ENCODE peak calls at places on chromosomes 1 and 21, in ten cellular contexts. One of them, this sample, is unnamed.

GRCh38 chr1:219541946-219542345 is 71.0 kb downstream of the ZC3H11B start:
- DNase-seq in WTC11: no peak
- DNase-seq in endothelial cell: no peak
- DNase-seq in AG04450: no peak
- DNase-seq in GM13977: no peak
- DNase-seq in AG04449: no peak
- DNase-seq in fibroblast of lung: peak
- DNase-seq in stomach: no peak
- DNase-seq in PC-9: no peak
- DNase-seq in sigmoid colon: no peak
- DNase-seq in this sample: no peak

GRCh38 chr1:156078728-156079127 is 3.5 kb downstream of the MEX3A start:
- DNase-seq in WTC11: no peak
- DNase-seq in PC-9: no peak
- DNase-seq in stomach: no peak
- DNase-seq in AG04449: no peak
- DNase-seq in GM13977: no peak
- DNase-seq in sigmoid colon: no peak
- DNase-seq in fibroblast of lung: no peak
- DNase-seq in endothelial cell: no peak
- DNase-seq in AG04450: no peak
- DNase-seq in this sample: no peak

GRCh38 chr1:55378582-55378981 is 163.4 kb upstream of the USP24 start:
- DNase-seq in PC-9: no peak
- DNase-seq in fibroblast of lung: peak
- DNase-seq in sigmoid colon: peak
- DNase-seq in stomach: peak
- DNase-seq in AG04449: no peak
- DNase-seq in AG04450: no peak
- DNase-seq in endothelial cell: peak
- DNase-seq in WTC11: peak
- DNase-seq in GM13977: peak
- DNase-seq in this sample: peak

GRCh38 chr1:223763881-223764280 is 51.5 kb downstream of the CAPN2 start:
- DNase-seq in AG04450: no peak
- DNase-seq in PC-9: no peak
- DNase-seq in fibroblast of lung: no peak
- DNase-seq in sigmoid colon: peak
- DNase-seq in endothelial cell: no peak
- DNase-seq in WTC11: no peak
- DNase-seq in AG04449: no peak
- DNase-seq in GM13977: no peak
- DNase-seq in stomach: no peak
- DNase-seq in this sample: no peak

GRCh38 chr1:10782491-10783244 is 13.8 kb downstream of the CASZ1 start:
- DNase-seq in fibroblast of lung: no peak
- DNase-seq in GM13977: no peak
- DNase-seq in WTC11: no peak
- DNase-seq in PC-9: no peak
- DNase-seq in AG04450: no peak
- DNase-seq in endothelial cell: no peak
- DNase-seq in stomach: no peak
- DNase-seq in sigmoid colon: no peak
- DNase-seq in AG04449: no peak
- DNase-seq in this sample: no peak

GRCh38 chr1:197770243-197770642 is 5.0 kb downstream of the DENND1B start:
- DNase-seq in fibroblast of lung: no peak
- DNase-seq in AG04449: no peak
- DNase-seq in endothelial cell: no peak
- DNase-seq in stomach: no peak
- DNase-seq in WTC11: no peak
- DNase-seq in sigmoid colon: no peak
- DNase-seq in GM13977: no peak
- DNase-seq in PC-9: no peak
- DNase-seq in AG04450: no peak
- DNase-seq in this sample: no peak

GRCh38 chr21:45417951-45418300 is 13.0 kb downstream of the COL18A1 start:
- DNase-seq in AG04450: no peak
- DNase-seq in endothelial cell: no peak
- DNase-seq in WTC11: peak
- DNase-seq in stomach: no peak
- DNase-seq in AG04449: no peak
- DNase-seq in sigmoid colon: no peak
- DNase-seq in fibroblast of lung: no peak
- DNase-seq in GM13977: no peak
- DNase-seq in PC-9: no peak
- DNase-seq in this sample: no peak

GRCh38 chr1:20660363-20661234 is 570 bp downstream of the DDOST start:
- DNase-seq in fibroblast of lung: peak
- DNase-seq in AG04449: no peak
- DNase-seq in sigmoid colon: no peak
- DNase-seq in stomach: no peak
- DNase-seq in GM13977: no peak
- DNase-seq in PC-9: no peak
- DNase-seq in WTC11: no peak
- DNase-seq in AG04450: no peak
- DNase-seq in endothelial cell: peak
- DNase-seq in this sample: no peak

GRCh38 chr1:59394706-59395417 is 98.0 kb downstream of the FGGY start:
- DNase-seq in stomach: no peak
- DNase-seq in GM13977: no peak
- DNase-seq in endothelial cell: no peak
- DNase-seq in AG04449: no peak
- DNase-seq in AG04450: no peak
- DNase-seq in WTC11: no peak
- DNase-seq in sigmoid colon: no peak
- DNase-seq in fibroblast of lung: no peak
- DNase-seq in PC-9: no peak
- DNase-seq in this sample: no peak

GRCh38 chr1:59390307-59390706 is 93.4 kb downstream of the FGGY start:
- DNase-seq in AG04449: no peak
- DNase-seq in WTC11: no peak
- DNase-seq in fibroblast of lung: no peak
- DNase-seq in GM13977: no peak
- DNase-seq in AG04450: no peak
- DNase-seq in endothelial cell: no peak
- DNase-seq in PC-9: no peak
- DNase-seq in stomach: no peak
- DNase-seq in sigmoid colon: no peak
- DNase-seq in this sample: no peak

GRCh38 chr1:59389847-59390246 is 93.0 kb downstream of the FGGY start:
- DNase-seq in endothelial cell: no peak
- DNase-seq in fibroblast of lung: no peak
- DNase-seq in stomach: no peak
- DNase-seq in GM13977: no peak
- DNase-seq in AG04450: no peak
- DNase-seq in sigmoid colon: no peak
- DNase-seq in PC-9: no peak
- DNase-seq in WTC11: no peak
- DNase-seq in AG04449: no peak
- DNase-seq in this sample: no peak

GRCh38 chr1:59393211-59394180 is 96.6 kb downstream of the FGGY start:
- DNase-seq in sigmoid colon: peak
- DNase-seq in stomach: peak
- DNase-seq in fibroblast of lung: peak
- DNase-seq in endothelial cell: no peak
- DNase-seq in WTC11: no peak
- DNase-seq in AG04449: no peak
- DNase-seq in PC-9: no peak
- DNase-seq in AG04450: peak
- DNase-seq in GM13977: no peak
- DNase-seq in this sample: peak

DNA sequence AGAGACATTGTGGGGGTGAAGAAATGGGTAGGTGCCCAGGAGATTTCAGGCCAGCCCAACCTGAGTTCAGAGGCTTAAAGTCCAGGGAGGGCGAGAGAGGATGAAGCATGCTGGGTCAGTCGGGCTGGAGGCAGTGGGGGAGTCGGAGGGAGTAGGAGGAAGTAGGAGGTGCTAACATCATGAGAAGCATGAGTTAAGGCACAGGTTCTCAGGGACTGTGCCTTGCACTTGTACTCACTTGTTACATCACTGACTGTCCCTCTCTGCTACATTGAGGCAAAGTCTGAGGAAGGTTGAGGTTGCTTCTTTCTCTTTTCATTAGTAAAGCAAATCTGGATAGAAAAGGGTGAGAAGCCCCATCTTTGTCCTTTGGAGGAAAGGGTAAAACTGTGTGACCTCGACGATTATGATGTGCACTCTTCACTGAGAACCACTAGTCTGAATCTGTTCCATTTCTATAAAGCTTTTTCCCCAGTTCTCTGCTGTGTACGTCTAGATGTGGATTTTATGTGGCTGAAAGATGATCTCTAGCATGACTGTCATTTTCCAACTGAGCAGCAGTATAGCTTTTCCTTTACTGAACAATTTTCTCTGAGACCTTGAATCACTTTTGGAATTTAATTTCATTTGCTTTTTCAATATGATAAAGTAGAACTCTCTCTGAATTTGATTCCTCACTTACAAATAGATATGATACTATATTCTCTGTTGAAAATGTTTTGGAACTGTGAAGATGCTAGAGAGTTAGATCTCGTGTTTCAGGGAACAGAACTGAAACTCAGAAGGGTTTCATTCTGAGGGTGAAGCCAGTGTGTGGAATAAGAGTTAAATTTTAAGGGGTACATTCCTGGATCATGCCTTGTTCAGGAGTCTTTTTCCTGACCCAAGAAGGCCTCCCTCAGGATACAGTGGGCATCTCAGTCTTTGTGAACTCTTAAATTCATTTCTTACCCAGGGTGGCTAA is 94.6 kb downstream of the FGGY start:
- DNase-seq in endothelial cell: no peak
- DNase-seq in stomach: no peak
- DNase-seq in AG04450: no peak
- DNase-seq in sigmoid colon: no peak
- DNase-seq in GM13977: no peak
- DNase-seq in fibroblast of lung: no peak
- DNase-seq in PC-9: no peak
- DNase-seq in WTC11: no peak
- DNase-seq in AG04449: no peak
- DNase-seq in this sample: no peak
- TF ChIP-seq CTCF in endothelial cell: no peak
- TF ChIP-seq CTCF in stomach: no peak
- TF ChIP-seq CTCF in AG04450: no peak
- TF ChIP-seq CTCF in sigmoid colon: no peak
- TF ChIP-seq CTCF in GM13977: no peak
- TF ChIP-seq CTCF in fibroblast of lung: no peak
- TF ChIP-seq CTCF in PC-9: no peak
- TF ChIP-seq CTCF in WTC11: no peak
- TF ChIP-seq CTCF in AG04449: no peak
- TF ChIP-seq CTCF in this sample: no peak

GRCh38 chr1:45583666-45584350 is at the start of gene NASP:
- DNase-seq in WTC11: peak
- DNase-seq in GM13977: peak
- DNase-seq in stomach: peak
- DNase-seq in PC-9: peak
- DNase-seq in AG04450: peak
- DNase-seq in sigmoid colon: peak
- DNase-seq in fibroblast of lung: peak
- DNase-seq in endothelial cell: peak
- DNase-seq in AG04449: no peak
- DNase-seq in this sample: peak

GRCh38 chr1:45583264-45583665 is 576 bp upstream of the NASP start:
- DNase-seq in AG04449: peak
- DNase-seq in stomach: peak
- DNase-seq in sigmoid colon: peak
- DNase-seq in PC-9: peak
- DNase-seq in fibroblast of lung: peak
- DNase-seq in WTC11: peak
- DNase-seq in GM13977: peak
- DNase-seq in AG04450: peak
- DNase-seq in endothelial cell: peak
- DNase-seq in this sample: peak

GRCh38 chr1:45585110-45585426 is 1.2 kb downstream of the NASP start:
- DNase-seq in fibroblast of lung: no peak
- DNase-seq in AG04450: no peak
- DNase-seq in GM13977: no peak
- DNase-seq in PC-9: no peak
- DNase-seq in sigmoid colon: no peak
- DNase-seq in endothelial cell: no peak
- DNase-seq in stomach: no peak
- DNase-seq in WTC11: no peak
- DNase-seq in AG04449: no peak
- DNase-seq in this sample: no peak

GRCh38 chr1:45585496-45586075 is 1.7 kb downstream of the NASP start:
- DNase-seq in PC-9: no peak
- DNase-seq in WTC11: no peak
- DNase-seq in fibroblast of lung: no peak
- DNase-seq in sigmoid colon: no peak
- DNase-seq in endothelial cell: no peak
- DNase-seq in AG04449: no peak
- DNase-seq in stomach: no peak
- DNase-seq in GM13977: no peak
- DNase-seq in AG04450: no peak
- DNase-seq in this sample: no peak

GRCh38 chr1:45584351-45585109 is 689 bp downstream of the NASP start:
- DNase-seq in fibroblast of lung: peak
- DNase-seq in AG04450: peak
- DNase-seq in sigmoid colon: peak
- DNase-seq in stomach: peak
- DNase-seq in WTC11: peak
- DNase-seq in AG04449: no peak
- DNase-seq in PC-9: peak
- DNase-seq in endothelial cell: peak
- DNase-seq in GM13977: peak
- DNase-seq in this sample: peak
- TF ChIP-seq CTCF in fibroblast of lung: no peak
- TF ChIP-seq CTCF in AG04450: no peak
- TF ChIP-seq CTCF in sigmoid colon: no peak
- TF ChIP-seq CTCF in stomach: no peak
- TF ChIP-seq CTCF in WTC11: no peak
- TF ChIP-seq CTCF in AG04449: peak
- TF ChIP-seq CTCF in PC-9: no peak
- TF ChIP-seq CTCF in endothelial cell: no peak
- TF ChIP-seq CTCF in GM13977: no peak
- TF ChIP-seq CTCF in this sample: no peak

GRCh38 chr1:189697113-189697512 is 780.6 kb downstream of the BRINP3 start:
- DNase-seq in stomach: no peak
- DNase-seq in PC-9: no peak
- DNase-seq in endothelial cell: no peak
- DNase-seq in AG04450: no peak
- DNase-seq in GM13977: no peak
- DNase-seq in WTC11: no peak
- DNase-seq in AG04449: no peak
- DNase-seq in sigmoid colon: no peak
- DNase-seq in fibroblast of lung: no peak
- DNase-seq in this sample: no peak

GRCh38 chr1:189696297-189696696 is 781.4 kb downstream of the BRINP3 start:
- DNase-seq in GM13977: no peak
- DNase-seq in AG04450: no peak
- DNase-seq in sigmoid colon: peak
- DNase-seq in endothelial cell: no peak
- DNase-seq in PC-9: no peak
- DNase-seq in WTC11: no peak
- DNase-seq in fibroblast of lung: no peak
- DNase-seq in AG04449: no peak
- DNase-seq in stomach: no peak
- DNase-seq in this sample: no peak

DNA sequence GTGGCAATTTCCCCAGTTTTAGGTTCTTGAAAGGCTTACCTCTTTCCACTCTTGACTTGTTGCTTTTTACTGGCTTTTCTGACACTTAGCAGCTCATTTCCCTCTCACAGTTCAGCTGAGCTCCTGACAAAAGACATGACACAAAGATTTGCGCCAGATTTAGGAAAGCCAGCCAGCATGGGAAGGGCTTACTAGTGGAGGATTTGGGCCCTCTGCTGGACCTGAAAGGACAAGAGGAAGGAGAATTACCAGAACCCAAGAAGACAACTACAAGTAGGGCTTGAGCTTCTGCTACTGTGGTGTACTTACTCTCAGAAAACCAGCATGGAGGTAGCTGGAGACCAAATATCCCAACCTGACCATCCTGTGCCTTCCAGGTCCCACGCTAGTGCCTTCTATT is 784.5 kb downstream of the BRINP3 start:
- DNase-seq in sigmoid colon: no peak
- DNase-seq in AG04449: no peak
- DNase-seq in PC-9: no peak
- DNase-seq in AG04450: no peak
- DNase-seq in fibroblast of lung: no peak
- DNase-seq in WTC11: no peak
- DNase-seq in stomach: no peak
- DNase-seq in endothelial cell: no peak
- DNase-seq in GM13977: no peak
- DNase-seq in this sample: no peak
- TF ChIP-seq CTCF in sigmoid colon: no peak
- TF ChIP-seq CTCF in AG04449: no peak
- TF ChIP-seq CTCF in PC-9: no peak
- TF ChIP-seq CTCF in AG04450: no peak
- TF ChIP-seq CTCF in fibroblast of lung: no peak
- TF ChIP-seq CTCF in WTC11: no peak
- TF ChIP-seq CTCF in stomach: no peak
- TF ChIP-seq CTCF in endothelial cell: no peak
- TF ChIP-seq CTCF in GM13977: no peak
- TF ChIP-seq CTCF in this sample: no peak

GRCh38 chr1:87120779-87121178 is 206.3 kb downstream of the HS2ST1 start:
- DNase-seq in sigmoid colon: no peak
- DNase-seq in GM13977: no peak
- DNase-seq in fibroblast of lung: no peak
- DNase-seq in PC-9: no peak
- DNase-seq in AG04449: no peak
- DNase-seq in WTC11: peak
- DNase-seq in stomach: no peak
- DNase-seq in AG04450: no peak
- DNase-seq in endothelial cell: no peak
- DNase-seq in this sample: no peak
- TF ChIP-seq CTCF in sigmoid colon: no peak
- TF ChIP-seq CTCF in GM13977: peak
- TF ChIP-seq CTCF in fibroblast of lung: no peak
- TF ChIP-seq CTCF in PC-9: peak
- TF ChIP-seq CTCF in AG04449: no peak
- TF ChIP-seq CTCF in WTC11: peak
- TF ChIP-seq CTCF in stomach: no peak
- TF ChIP-seq CTCF in AG04450: peak
- TF ChIP-seq CTCF in endothelial cell: no peak
- TF ChIP-seq CTCF in this sample: no peak

This sample was measured in nephron progenitor cell.